ENCODE peak calls at places on chromosomes 1 and 21, in five cellular contexts. M is cardiac muscle cell; L is CD8-positive, alpha-beta T cell; J is fibroblast of lung; F is heart right ventricle. Z is an unnamed sample. For H3K4me1, the result is how much of the 10 kb centered on the place peaks cover.

GRCh38 chr21:36504067-36505058 is 24.4 kb upstream of the CLDN14 start:
- DNase-seq in M (peak), F (no peak), J (peak), L (no peak), Z (peak)

GRCh38 chr21:15592271-15592860 is 137.4 kb upstream of the USP25 start:
- DNase-seq in M (peak), J (peak), L (no peak), F (no peak), Z (no peak)

GRCh38 chr1:231847612-231848390 is 221.2 kb downstream of the DISC1 start:
- DNase-seq in L (no peak), M (peak), F (no peak), J (no peak), Z (no peak)

GRCh38 chr1:200081982-200082272 is 54.4 kb downstream of the NR5A2 start:
- DNase-seq in F (no peak), M (no peak), J (no peak), L (no peak), Z (no peak)

GRCh38 chr1:12132078-12132477 is 34.7 kb upstream of the TNFRSF1B start:
- DNase-seq in F (no peak), M (no peak), J (peak), L (no peak), Z (no peak)

GRCh38 chr1:118991448-118991847 is 3.3 kb upstream of the TBX15 start:
- DNase-seq in L (no peak), J (no peak), F (no peak), M (no peak), Z (no peak)

GRCh38 chr21:42666023-42666747 is 12.8 kb downstream of the PDE9A start:
- DNase-seq in J (no peak), L (no peak), F (no peak), M (no peak), Z (no peak)

GRCh38 chr1:221317537-221317936 is 424.4 kb downstream of the DUSP10 start:
- DNase-seq in J (no peak), F (no peak), L (no peak), M (no peak), Z (no peak)

GRCh38 chr1:95034506-95034905 is 38.2 kb downstream of the ALG14 start:
- DNase-seq in M (no peak), F (no peak), J (peak), L (no peak), Z (no peak)

GRCh38 chr1:65278344-65279091 is 30.8 kb upstream of the DNAJC6 start:
- DNase-seq in F (no peak), M (peak), J (no peak), L (no peak), Z (no peak)

GRCh38 chr1:45530632-45531135 is 9.0 kb upstream of the PRDX1 start:
- DNase-seq in F (no peak), L (no peak), J (no peak), M (no peak), Z (no peak)

GRCh38 chr1:64019818-64020217 is 183.6 kb upstream of the UBE2U start:
- DNase-seq in J (peak), L (no peak), M (peak), F (no peak), Z (peak)

GRCh38 chr1:237043846-237044636 is 2.1 kb downstream of the RYR2 start:
- DNase-seq in M (peak), J (no peak), F (peak), L (no peak), Z (no peak)

GRCh38 chr1:28508435-28508754 is 2.6 kb downstream of the RCC1 start:
- DNase-seq in J (no peak), L (no peak), M (peak), F (no peak), Z (no peak)

GRCh38 chr1:188888387-188888786 is 1589.3 kb downstream of the BRINP3 start:
- DNase-seq in M (no peak), J (peak), F (no peak), L (no peak), Z (no peak)

GRCh38 chr1:209106861-209107260 is 476.7 kb upstream of the CAMK1G start:
- DNase-seq in J (no peak), L (no peak), F (no peak), M (no peak), Z (no peak)

GRCh38 chr1:233479026-233479890 is 134.6 kb upstream of the KCNK1 start:
- DNase-seq in J (no peak), F (no peak), M (no peak), L (no peak), Z (no peak)

GRCh38 chr21:20968391-20968790 is 29.8 kb upstream of the NCAM2 start:
- DNase-seq in M (no peak), L (no peak), F (no peak), J (no peak), Z (no peak)

DNA sequence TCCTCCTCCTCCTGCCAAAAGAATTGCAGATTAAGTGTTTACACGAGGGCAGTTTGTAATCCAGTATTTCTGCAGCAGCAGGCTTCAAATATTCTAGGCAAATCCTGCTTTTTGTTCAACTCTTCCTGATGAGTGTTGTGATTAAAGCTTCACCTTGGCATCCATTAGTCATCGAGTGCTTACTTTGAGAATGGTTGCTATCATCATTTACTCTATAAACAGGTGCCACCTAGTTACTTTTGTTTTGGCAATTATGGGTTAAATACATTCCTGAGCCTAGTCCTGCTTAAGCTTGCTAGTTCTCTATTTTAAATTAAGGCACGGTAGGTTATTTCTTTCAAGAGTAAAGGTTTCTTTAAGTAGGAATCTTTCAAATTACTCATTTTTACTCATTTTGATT is 20.3 kb downstream of the PDC start:
- DNase-seq in L (no peak), F (no peak), M (no peak), J (peak), Z (no peak)
- H3K27ac ChIP-seq in L (no peak), F (no peak), M (no peak), J (no peak), Z (no peak)

GRCh38 chr1:61337981-61338848 is 255.9 kb downstream of the NFIA start:
- DNase-seq in M (peak), F (peak), L (no peak), J (peak), Z (peak)
- TF ChIP-seq CTCF in M (peak), F (peak), L (no peak), J (peak), Z (peak)

DNA sequence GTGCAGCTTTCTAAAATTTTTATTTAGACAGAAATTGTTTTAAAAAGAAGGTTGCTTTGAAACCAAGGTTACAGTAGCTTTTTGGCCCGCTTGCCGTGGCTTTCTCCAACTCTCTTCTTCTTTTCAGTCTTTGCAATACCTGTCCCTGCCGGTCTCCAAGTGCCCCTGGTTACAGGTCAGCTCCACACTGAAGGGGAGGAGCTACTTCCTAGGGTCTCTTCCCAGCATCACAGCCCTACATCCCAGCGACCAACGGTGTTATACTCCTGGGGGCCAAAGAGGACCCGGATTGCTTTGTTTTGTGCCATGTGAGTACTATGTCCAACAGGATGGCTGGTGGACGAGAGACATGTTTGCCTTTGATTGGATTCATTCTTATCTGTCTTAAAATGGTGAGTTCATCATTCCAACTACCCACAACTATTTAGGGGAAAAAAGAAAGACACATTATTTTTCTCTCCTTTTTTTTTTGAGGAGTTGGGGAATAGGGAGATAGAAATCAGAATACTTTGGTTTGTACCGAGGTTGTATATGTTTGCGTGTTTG is at the start of gene FNDC7:
- DNase-seq in M (no peak), F (no peak), L (no peak), J (peak), Z (no peak)
- H3K4me1 ChIP-seq in M (under half), F (under half), L (under half), J (under half), Z (under half)

GRCh38 chr1:203628997-203629508 is 2.4 kb downstream of the ATP2B4 start:
- DNase-seq in J (peak), M (no peak), F (no peak), L (no peak), Z (no peak)
- H3K27ac ChIP-seq in J (peak), M (peak), F (peak), L (peak), Z (peak)

GRCh38 chr21:26169611-26170470 is 729 bp downstream of the APP start:
- DNase-seq in L (no peak), J (peak), F (peak), M (peak), Z (peak)

GRCh38 chr21:26171310-26172100 is 935 bp upstream of the APP start:
- DNase-seq in M (no peak), J (no peak), L (no peak), F (no peak), Z (no peak)

GRCh38 chr21:26170471-26171309 is at the start of gene APP:
- DNase-seq in M (peak), J (peak), L (peak), F (peak), Z (peak)

GRCh38 chr21:26167593-26167992 is 3.0 kb downstream of the APP start:
- DNase-seq in M (no peak), J (no peak), F (no peak), L (no peak), Z (no peak)

DNA sequence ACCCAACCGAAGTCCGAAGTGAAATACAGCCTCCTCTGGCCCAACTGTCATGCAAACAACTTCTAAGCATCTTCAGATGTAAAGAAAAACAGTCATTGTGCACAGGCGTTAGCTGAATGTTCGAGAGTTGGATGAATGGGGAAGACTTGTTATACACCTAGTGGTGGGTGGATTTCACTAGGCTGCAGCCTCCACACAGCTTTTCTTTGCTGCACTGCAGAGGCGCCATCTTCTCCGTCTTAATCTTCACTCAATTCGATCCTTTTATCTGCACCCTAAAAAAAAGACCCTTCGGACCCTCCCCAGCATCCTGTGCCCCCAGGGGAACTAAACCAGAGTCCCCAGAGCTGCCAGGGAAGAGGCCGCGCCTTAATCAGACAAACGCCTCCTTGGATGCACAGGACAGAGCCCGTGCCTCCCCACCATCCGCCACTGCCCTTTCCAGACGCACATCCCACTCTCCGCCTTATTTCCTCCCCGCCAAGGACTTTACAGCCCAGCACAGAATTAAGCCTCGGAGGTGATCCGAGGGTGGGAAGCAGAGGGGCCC is 1.4 kb downstream of the APP start:
- DNase-seq in F (no peak), J (peak), M (peak), L (peak), Z (peak)
- TF ChIP-seq CTCF in F (peak), J (peak), M (peak), L (peak), Z (peak)

DNA sequence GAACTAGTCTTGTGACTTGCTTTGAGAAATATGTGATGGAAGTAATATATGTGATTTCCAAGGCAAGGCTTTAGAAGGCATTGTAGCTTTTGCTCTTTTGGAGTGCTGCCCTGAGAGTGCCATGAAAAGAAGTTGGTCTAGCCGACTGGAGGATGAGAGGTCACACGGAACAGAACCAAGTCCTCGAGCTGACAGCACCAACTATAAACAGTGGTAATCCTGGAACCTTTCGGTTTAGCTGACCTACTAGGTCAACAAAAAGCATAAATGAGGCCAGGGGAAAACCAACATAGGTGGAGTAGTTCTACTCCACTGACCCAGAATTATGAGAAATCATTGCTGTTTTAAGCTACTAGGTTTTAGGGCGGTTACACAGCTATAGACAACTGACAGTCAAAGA is 1.4 kb downstream of the SELENOF start:
- DNase-seq in F (no peak), J (no peak), L (no peak), M (no peak), Z (no peak)
- H3K4me1 ChIP-seq in F (under half), J (under half), L (under half), M (under half), Z (under half)

GRCh38 chr1:4792565-4792964 is 138.2 kb downstream of the AJAP1 start:
- DNase-seq in J (no peak), M (no peak), L (no peak), F (no peak), Z (no peak)

GRCh38 chr1:4784761-4785160 is 130.4 kb downstream of the AJAP1 start:
- DNase-seq in F (no peak), L (no peak), M (no peak), J (no peak), Z (no peak)

GRCh38 chr1:4781646-4782045 is 127.2 kb downstream of the AJAP1 start:
- DNase-seq in M (no peak), F (no peak), J (no peak), L (no peak), Z (no peak)

GRCh38 chr1:4786061-4786460 is 131.7 kb downstream of the AJAP1 start:
- DNase-seq in J (no peak), F (no peak), L (no peak), M (peak), Z (no peak)

GRCh38 chr1:4787551-4787950 is 133.1 kb downstream of the AJAP1 start:
- DNase-seq in M (no peak), F (no peak), L (no peak), J (no peak), Z (no peak)
- H3K27ac ChIP-seq in M (no peak), F (no peak), L (no peak), J (no peak), Z (no peak)

GRCh38 chr1:245155186-245156040 is 628 bp downstream of the KIF26B start:
- DNase-seq in F (no peak), J (peak), L (no peak), M (peak), Z (no peak)
- TF ChIP-seq CTCF in F (no peak), J (peak), L (no peak), M (peak), Z (no peak)

GRCh38 chr21:32710987-32711386 is 16.8 kb downstream of the SYNJ1 start:
- DNase-seq in F (no peak), J (no peak), M (no peak), L (no peak), Z (no peak)
- H3K4me1 ChIP-seq in F (under half), J (under half), M (under half), L (under half), Z (under half)

GRCh38 chr21:45509566-45510465 is 32.4 kb downstream of the SLC19A1 start:
- DNase-seq in M (no peak), L (no peak), J (no peak), F (peak), Z (no peak)

GRCh38 chr21:45511661-45512431 is 30.4 kb downstream of the SLC19A1 start:
- DNase-seq in J (no peak), L (no peak), M (no peak), F (peak), Z (no peak)

GRCh38 chr21:45512626-45513002 is 29.6 kb downstream of the SLC19A1 start:
- DNase-seq in J (no peak), L (no peak), F (peak), M (no peak), Z (no peak)

GRCh38 chr21:45510466-45510955 is 31.7 kb downstream of the SLC19A1 start:
- DNase-seq in M (no peak), L (no peak), J (no peak), F (peak), Z (no peak)

DNA sequence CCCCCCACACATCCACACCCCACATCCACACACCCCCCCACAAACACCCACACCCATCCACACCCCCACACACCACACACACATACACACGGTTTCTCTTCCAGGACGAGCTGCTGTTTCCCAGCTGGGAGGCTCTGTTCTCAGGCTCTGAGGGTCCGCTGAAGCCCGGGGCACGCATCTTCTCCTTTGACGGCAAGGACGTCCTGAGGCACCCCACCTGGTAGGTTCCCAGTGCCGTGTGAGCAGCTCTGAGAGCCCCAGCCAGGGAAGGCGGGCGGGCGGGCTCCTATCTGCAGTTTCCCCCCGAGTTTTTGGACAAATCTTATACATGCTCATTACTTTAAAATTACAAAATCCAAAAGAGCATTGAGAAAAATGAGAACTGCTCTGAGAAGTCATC is 31.2 kb downstream of the SLC19A1 start:
- DNase-seq in F (peak), M (no peak), J (no peak), L (no peak), Z (no peak)
- H3K27ac ChIP-seq in F (no peak), M (peak), J (no peak), L (no peak), Z (no peak)